ENCODE peak calls at places on chromosomes 4 and X, in ten cellular contexts. W is tibial artery; U is HCT116; D is fibroblast of pulmonary artery; G is H9; H is activated CD4-positive, alpha-beta memory T cell treated with anti-CD3 and anti-CD28 coated beads, Interleukin-2, amount 10 ng/mL, durations not matched to agents 7 days and 5 days; A is fibroblast of the conjunctiva; M is MV-4-11; V is RWPE1; E is mesothelial cell of epicardium. Q is an unnamed sample.

GRCh38 chr4:58163172-58163571 is 1053.0 kb upstream of the IGFBP7 start:
- DNase-seq in G (no peak), U (no peak), M (no peak), A (no peak), E (no peak), D (no peak), H (no peak), W (peak), V (no peak), Q (no peak)

GRCh38 chrX:73289039-73289438 is 74.4 kb upstream of the NAP1L2 start:
- DNase-seq in V (no peak), E (no peak), G (peak), D (no peak), W (no peak), H (no peak), M (no peak), A (no peak), U (no peak), Q (no peak)

GRCh38 chr4:71550220-71551190 is 211.7 kb downstream of the SLC4A4 start:
- DNase-seq in A (peak), M (no peak), E (no peak), U (no peak), W (no peak), D (peak), G (no peak), V (no peak), H (no peak), Q (no peak)

GRCh38 chrX:134538316-134538715 is 78.4 kb downstream of the HPRT1 start:
- DNase-seq in D (no peak), W (no peak), A (no peak), M (no peak), V (no peak), H (no peak), G (no peak), E (no peak), U (no peak), Q (no peak)

GRCh38 chr4:54233128-54233696 is 4.1 kb downstream of the PDGFRA start:
- DNase-seq in H (peak), W (peak), M (peak), E (peak), D (peak), U (peak), V (peak), A (no peak), G (peak), Q (peak)

GRCh38 chr4:122588453-122589238 is 32.2 kb downstream of the IL21 start:
- DNase-seq in U (no peak), E (no peak), V (no peak), D (peak), G (no peak), W (no peak), H (no peak), M (peak), A (peak), Q (no peak)

GRCh38 chr4:123396294-123397275 is at the start of gene SPRY1:
- DNase-seq in U (peak), G (peak), H (peak), E (peak), M (peak), V (peak), W (peak), D (peak), A (peak), Q (peak)

GRCh38 chrX:46796574-46797191 is 37.8 kb upstream of the SLC9A7 start:
- DNase-seq in U (peak), W (peak), D (peak), V (peak), M (peak), A (peak), E (peak), G (peak), H (peak), Q (peak)

GRCh38 chr4:122450847-122451246 is 5.7 kb downstream of the IL2 start:
- DNase-seq in V (peak), A (no peak), E (no peak), W (no peak), D (peak), G (peak), M (no peak), H (no peak), U (peak), Q (no peak)

GRCh38 chr4:121706595-121707021 is 9.8 kb upstream of the ANXA5 start:
- DNase-seq in W (no peak), V (no peak), G (no peak), H (peak), M (peak), D (peak), E (no peak), U (no peak), A (no peak), Q (no peak)

GRCh38 chr4:81527115-81527514 is 55.4 kb upstream of the RASGEF1B start:
- DNase-seq in A (no peak), H (no peak), M (no peak), G (no peak), D (no peak), U (no peak), V (no peak), W (no peak), E (no peak), Q (no peak)

GRCh38 chr4:188175288-188175687 is 36.0 kb downstream of the TRIML1 start:
- DNase-seq in H (no peak), M (no peak), A (no peak), G (no peak), V (no peak), D (no peak), U (no peak), W (no peak), E (no peak), Q (no peak)

GRCh38 chrX:30643313-30643821 is 9.9 kb upstream of the GK start:
- DNase-seq in H (no peak), M (peak), V (no peak), D (peak), A (no peak), G (no peak), W (no peak), E (no peak), U (no peak), Q (no peak)

GRCh38 chr4:111020961-111021360 is 398.1 kb upstream of the PITX2 start:
- DNase-seq in W (no peak), M (no peak), G (no peak), V (no peak), H (no peak), D (no peak), U (no peak), A (no peak), E (no peak), Q (no peak)

GRCh38 chrX:39011454-39012204 is 210.4 kb downstream of the MID1IP1 start:
- DNase-seq in U (no peak), D (no peak), A (no peak), V (peak), M (no peak), E (no peak), G (no peak), H (no peak), W (no peak), Q (no peak)

GRCh38 chr4:792729-793108 is 33.2 kb downstream of the CPLX1 start:
- DNase-seq in G (no peak), E (no peak), U (no peak), D (no peak), A (no peak), W (no peak), V (no peak), H (peak), M (no peak), Q (no peak)

GRCh38 chrX:34656842-34657780 is at the start of gene TMEM47:
- DNase-seq in U (no peak), H (no peak), M (peak), W (peak), V (peak), G (peak), A (peak), E (peak), D (peak), Q (peak)

GRCh38 chrX:108123591-108124366 is 32.2 kb downstream of the ATG4A start:
- DNase-seq in H (no peak), D (no peak), W (no peak), U (no peak), V (no peak), G (no peak), E (no peak), M (no peak), A (no peak), Q (no peak)

GRCh38 chr4:110636231-110636676 is 13.4 kb upstream of the PITX2 start:
- DNase-seq in W (no peak), E (no peak), G (no peak), H (no peak), V (no peak), A (no peak), U (peak), M (no peak), D (no peak), Q (no peak)

Q was measured in progenitor cell of endocrine pancreas.